ENCODE peak calls at places on chromosomes 6 and 20, in six cellular contexts. R, Z, M, W, N and T are unnamed samples.

GRCh38 chr6:73234732-73235131 is 9.4 kb upstream of the KHDC1L start:
- DNase-seq in R (no peak), Z (peak; percentile 87), M (no peak), W (no peak), N (peak; percentile 49), T (no peak)

GRCh38 chr6:163585932-163586437 is 171.5 kb downstream of the QKI start:
- DNase-seq in R (no peak), Z (peak; percentile 93), M (no peak), W (peak; percentile 71), N (peak; percentile 91), T (no peak)

GRCh38 chr6:128363020-128363419 is 157.4 kb downstream of the PTPRK start:
- DNase-seq in R (no peak), Z (no peak), M (no peak), W (no peak), N (no peak), T (no peak)

GRCh38 chr6:69719602-69720193 is 77.1 kb downstream of the LMBRD1 start:
- DNase-seq in R (no peak), Z (peak; percentile 37), M (no peak), W (no peak), N (peak; percentile 41), T (no peak)

GRCh38 chr6:15399651-15400470 is 154.0 kb downstream of the JARID2 start:
- DNase-seq in R (no peak), Z (peak; percentile 82), M (no peak), W (no peak), N (peak; percentile 84), T (no peak)

GRCh38 chr6:20811112-20811746 is 277.0 kb downstream of the CDKAL1 start:
- DNase-seq in R (no peak), Z (peak; percentile 99), M (peak; percentile 55), W (peak; percentile 88), N (peak; percentile 98), T (peak; percentile 61)

GRCh38 chr6:168333039-168333438 is 13.5 kb upstream of the DACT2 start:
- DNase-seq in R (no peak), Z (no peak), M (no peak), W (no peak), N (no peak), T (no peak)

GRCh38 chr6:52371656-52372151 is 9.8 kb downstream of the PAQR8 start:
- DNase-seq in R (no peak), Z (no peak), M (no peak), W (no peak), N (no peak), T (no peak)

GRCh38 chr6:107414246-107414645 is 45.1 kb downstream of the PDSS2 start:
- DNase-seq in R (no peak), Z (no peak), M (no peak), W (no peak), N (no peak), T (no peak)

GRCh38 chr6:24931752-24932691 is 3.7 kb downstream of the RIPOR2 start:
- DNase-seq in R (no peak), Z (peak; percentile 67), M (no peak), W (no peak), N (peak; percentile 83), T (no peak)

GRCh38 chr6:122984393-122984792 is 11.6 kb upstream of the CLVS2 start:
- DNase-seq in R (no peak), Z (no peak), M (no peak), W (peak; percentile 5), N (no peak), T (no peak)

GRCh38 chr20:20786428-20786827 is 74.0 kb upstream of the RALGAPA2 start:
- DNase-seq in R (no peak), Z (no peak), M (no peak), W (no peak), N (no peak), T (no peak)

GRCh38 chr6:20427856-20428255 is 26.2 kb downstream of the E2F3 start:
- DNase-seq in R (no peak), Z (no peak), M (no peak), W (no peak), N (no peak), T (no peak)

GRCh38 chr6:34207695-34208443 is 28.8 kb upstream of the HMGA1 start:
- DNase-seq in R (no peak), Z (no peak), M (no peak), W (no peak), N (no peak), T (no peak)

GRCh38 chr6:117264487-117265424 is 602 bp upstream of the VGLL2 start:
- DNase-seq in R (peak; percentile 67), Z (no peak), M (no peak), W (peak; percentile 11), N (peak; percentile 36), T (peak; percentile 39)

GRCh38 chr20:9543214-9543613 is 28.8 kb downstream of the LAMP5 start:
- DNase-seq in R (no peak), Z (no peak), M (no peak), W (no peak), N (no peak), T (no peak)

GRCh38 chr6:2245103-2245953 is at the start of gene GMDS:
- DNase-seq in R (peak; percentile 87), Z (peak; percentile 91), M (peak; percentile 88), W (peak; percentile 91), N (peak; percentile 83), T (peak; percentile 86)

GRCh38 chr20:46960536-46960935 is 65.9 kb downstream of the EYA2 start:
- DNase-seq in R (no peak), Z (no peak), M (no peak), W (no peak), N (no peak), T (no peak)

GRCh38 chr6:165671222-165671715 is 8.2 kb upstream of the PDE10A start:
- DNase-seq in R (no peak), Z (no peak), M (no peak), W (no peak), N (no peak), T (no peak)

GRCh38 chr6:132354517-132355167 is 46.6 kb downstream of the MOXD1 start:
- DNase-seq in R (no peak), Z (no peak), M (no peak), W (no peak), N (no peak), T (no peak)

GRCh38 chr6:1346101-1346500 is 34.2 kb downstream of the FOXQ1 start:
- DNase-seq in R (no peak), Z (peak; percentile 32), M (no peak), W (no peak), N (no peak), T (no peak)

GRCh38 chr6:150866147-150867073 is 908 bp downstream of the MTHFD1L start:
- DNase-seq in R (peak; percentile 91), Z (peak; percentile 90), M (peak; percentile 85), W (peak; percentile 76), N (peak; percentile 90), T (peak; percentile 91)

GRCh38 chr6:40930045-40930444 is 109.0 kb downstream of the UNC5CL start:
- DNase-seq in R (no peak), Z (no peak), M (no peak), W (no peak), N (no peak), T (no peak)

GRCh38 chr6:56933650-56934049 is 21.3 kb upstream of the BEND6 start:
- DNase-seq in R (no peak), Z (no peak), M (no peak), W (no peak), N (no peak), T (no peak)

GRCh38 chr20:2585811-2586210 is 49.4 kb downstream of the TMC2 start:
- DNase-seq in R (peak; percentile 2), Z (peak; percentile 72), M (no peak), W (no peak), N (no peak), T (no peak)

GRCh38 chr6:93962566-93962965 is 543.2 kb upstream of the EPHA7 start:
- DNase-seq in R (no peak), Z (no peak), M (no peak), W (no peak), N (no peak), T (no peak)

GRCh38 chr20:33653218-33653899 is 8.8 kb upstream of the C20orf144 start:
- DNase-seq in R (peak; percentile 86), Z (peak; percentile 66), M (peak; percentile 53), W (no peak), N (peak; percentile 69), T (peak; percentile 85)

DNA sequence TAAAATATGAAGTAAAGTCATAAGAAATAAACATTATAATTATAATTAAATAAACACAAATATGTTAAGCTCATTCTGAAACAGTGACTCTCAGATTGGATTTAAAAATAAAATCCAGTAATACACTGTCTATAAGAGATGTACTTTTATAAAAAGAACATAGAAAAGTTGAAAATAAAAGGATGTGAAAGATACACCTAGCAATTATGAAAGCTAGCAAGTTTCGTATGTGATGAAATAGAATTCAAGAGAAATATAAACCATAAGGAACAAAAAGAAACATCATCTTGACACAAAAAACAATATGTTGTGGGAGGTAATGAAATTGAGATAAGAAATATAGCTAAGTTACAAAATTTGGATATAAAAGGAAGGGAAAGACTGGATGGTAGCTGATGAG is 128.6 kb upstream of the CNR1 start:
- DNase-seq in R (no peak), Z (no peak), M (no peak), W (no peak), N (no peak), T (no peak)
- H3K4ac ChIP-seq in R (no peak overlapping the region), Z (no peak overlapping the region), M (no peak overlapping the region), W (no peak overlapping the region), N (no peak overlapping the region), T (no peak overlapping the region)

GRCh38 chr6:105755885-105756284 is 330.3 kb upstream of the PRDM1 start:
- DNase-seq in R (no peak), Z (no peak), M (no peak), W (no peak), N (no peak), T (no peak)
- H4K91ac ChIP-seq in R (no peak overlapping the region), Z (no peak overlapping the region), M (no peak overlapping the region), W (no peak overlapping the region), N (no peak overlapping the region), T (no peak overlapping the region)

DNA sequence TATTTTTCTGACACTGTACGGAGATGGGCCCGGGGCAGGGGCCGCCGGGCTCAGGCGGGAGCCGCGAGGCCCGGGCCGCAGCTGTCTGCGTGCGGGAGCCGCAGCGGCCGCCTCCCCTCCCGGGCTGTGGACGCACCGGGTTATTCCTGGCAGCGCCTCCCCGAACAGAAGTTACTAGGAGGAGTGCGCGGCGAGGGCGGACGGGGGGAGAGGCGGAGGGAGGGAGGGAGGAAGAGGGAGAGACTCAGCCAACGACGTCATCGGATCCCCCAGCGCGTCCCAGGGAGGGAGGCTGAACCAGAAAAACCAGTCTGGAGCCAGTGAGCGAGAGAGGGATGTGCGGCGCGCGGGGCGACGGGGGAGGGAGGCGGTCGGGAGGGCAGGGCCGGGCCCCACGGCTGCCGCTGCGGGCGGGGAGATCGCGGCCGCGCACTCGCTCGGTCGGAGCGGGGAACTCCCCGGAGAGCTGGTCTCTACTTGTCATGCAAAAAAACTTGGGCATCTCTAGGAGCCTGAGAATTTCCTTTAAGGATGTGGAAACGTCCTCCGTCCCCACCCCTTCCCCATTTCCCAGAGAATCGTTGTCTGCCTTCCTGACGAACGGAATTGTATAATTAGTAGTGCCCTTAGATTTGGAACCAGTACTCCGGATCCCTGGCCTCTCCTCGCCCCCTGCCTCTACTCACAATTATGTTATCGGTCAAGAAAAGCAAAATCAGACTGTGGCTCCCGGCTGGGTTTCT is 1.4 kb upstream of the HIVEP2 start:
- DNase-seq in R (peak; percentile 94), Z (peak; percentile 98), M (peak; percentile 83), W (peak; percentile 98), N (peak; percentile 99), T (peak; percentile 97)
- H3K4ac ChIP-seq in R (no peak overlapping the region), Z (peak overlapping the region; percentile 76), M (no peak overlapping the region), W (no peak overlapping the region), N (peak overlapping the region; percentile 99), T (no peak overlapping the region)

DNA sequence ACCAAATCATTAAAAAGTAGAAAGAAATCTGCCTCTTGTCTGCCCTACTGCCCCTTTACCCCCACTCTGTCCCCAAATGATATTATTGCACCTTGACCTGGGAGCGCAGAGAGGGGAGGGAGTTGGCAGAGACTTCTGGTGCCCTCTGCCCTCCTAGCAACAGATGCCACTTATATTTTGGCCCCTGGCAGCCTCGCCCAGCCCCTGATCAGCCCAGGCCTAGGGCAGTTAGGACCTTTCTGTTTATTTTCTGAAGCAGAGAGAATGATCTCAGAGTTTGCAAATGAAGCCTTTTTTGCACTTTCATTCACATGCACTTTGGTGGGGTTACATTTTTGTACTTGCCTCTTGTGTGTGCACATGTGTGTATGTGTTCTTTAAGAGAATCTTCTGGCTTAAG is 8.4 kb upstream of the SGK2 start:
- DNase-seq in R (no peak), Z (no peak), M (no peak), W (no peak), N (no peak), T (no peak)
- H4K91ac ChIP-seq in R (no peak overlapping the region), Z (no peak overlapping the region), M (no peak overlapping the region), W (no peak overlapping the region), N (no peak overlapping the region), T (no peak overlapping the region)